ENCODE peak calls at places on chromosomes 11 and 22, in five cellular contexts. S, K, Z, D and L are unnamed samples.

GRCh38 chr11:126403039-126403438 is 47.6 kb downstream of the ST3GAL4 start:
- DNase-seq in S (peak), K (peak), Z (no peak), D (no peak), L (no peak)

GRCh38 chr11:116665523-116665922 is 107.3 kb downstream of the BUD13 start:
- DNase-seq in S (no peak), K (no peak), Z (no peak), D (no peak), L (no peak)

GRCh38 chr11:94868468-94868867 is 100.3 kb downstream of the AMOTL1 start:
- DNase-seq in S (no peak), K (no peak), Z (no peak), D (no peak), L (no peak)

GRCh38 chr11:11988099-11988651 is 20.3 kb downstream of the DKK3 start:
- DNase-seq in S (peak), K (no peak), Z (no peak), D (no peak), L (no peak)

GRCh38 chr11:76257040-76257730 is 50.9 kb upstream of the WNT11 start:
- DNase-seq in S (no peak), K (no peak), Z (no peak), D (no peak), L (no peak)

GRCh38 chr11:1508491-1508891 is 21.9 kb upstream of the MOB2 start:
- DNase-seq in S (no peak), K (no peak), Z (no peak), D (no peak), L (no peak)

GRCh38 chr22:20237480-20238440 is 30.4 kb downstream of the RTN4R start:
- DNase-seq in S (no peak), K (no peak), Z (no peak), D (peak), L (no peak)

GRCh38 chr22:50486561-50487289 is at the start of gene MIOX:
- DNase-seq in S (peak), K (no peak), Z (no peak), D (peak), L (no peak)

GRCh38 chr22:36863979-36864378 is 3.2 kb downstream of the NCF4 start:
- DNase-seq in S (no peak), K (no peak), Z (no peak), D (no peak), L (no peak)

GRCh38 chr11:113386866-113387265 is 713 bp upstream of the ANKK1 start:
- DNase-seq in S (no peak), K (no peak), Z (no peak), D (no peak), L (no peak)

GRCh38 chr22:17729561-17729960 is 44.7 kb downstream of the BID start:
- DNase-seq in S (no peak), K (peak), Z (no peak), D (no peak), L (no peak)

GRCh38 chr11:114348200-114349191 is 51.8 kb downstream of the C11orf71 start:
- DNase-seq in S (peak), K (peak), Z (no peak), D (peak), L (no peak)

GRCh38 chr11:21806982-21807749 is 385.7 kb upstream of the ANO5 start:
- DNase-seq in S (no peak), K (no peak), Z (no peak), D (peak), L (no peak)

GRCh38 chr11:47485112-47485511 is 36.2 kb upstream of the RAPSN start:
- DNase-seq in S (no peak), K (no peak), Z (no peak), D (no peak), L (no peak)

GRCh38 chr11:117885777-117886176 is 9.3 kb upstream of the FXYD6 start:
- DNase-seq in S (no peak), K (peak), Z (no peak), D (no peak), L (no peak)

GRCh38 chr11:116533186-116533825 is 239.5 kb downstream of the BUD13 start:
- DNase-seq in S (no peak), K (no peak), Z (no peak), D (no peak), L (no peak)

GRCh38 chr11:69495441-69496201 is 14.2 kb downstream of the LINC01488 start:
- DNase-seq in S (no peak), K (no peak), Z (no peak), D (no peak), L (no peak)

GRCh38 chr11:110798231-110798630 is 86.0 kb upstream of the ARHGAP20 start:
- DNase-seq in S (no peak), K (no peak), Z (no peak), D (no peak), L (peak)

GRCh38 chr11:69081180-69081579 is 32.4 kb downstream of the TPCN2 start:
- DNase-seq in S (no peak), K (no peak), Z (no peak), D (no peak), L (no peak)

GRCh38 chr22:17368144-17368726 is 1.0 kb upstream of the CECR2 start:
- DNase-seq in S (no peak), K (no peak), Z (no peak), D (no peak), L (no peak)

GRCh38 chr11:64583296-64584262 is 7.4 kb upstream of the SLC22A12 start:
- DNase-seq in S (no peak), K (peak), Z (no peak), D (no peak), L (no peak)

GRCh38 chr11:118238947-118239346 is 13.2 kb downstream of the MPZL3 start:
- DNase-seq in S (no peak), K (no peak), Z (no peak), D (no peak), L (no peak)

GRCh38 chr11:3614742-3615171 is 27.0 kb downstream of the ART5 start:
- DNase-seq in S (peak), K (peak), Z (no peak), D (peak), L (no peak)

GRCh38 chr22:30876925-30877553 is 91.5 kb downstream of the MORC2 start:
- DNase-seq in S (no peak), K (peak), Z (no peak), D (no peak), L (no peak)

GRCh38 chr11:15692739-15693138 is 578.0 kb downstream of the INSC start:
- DNase-seq in S (peak), K (no peak), Z (no peak), D (no peak), L (no peak)